ENCODE peak calls at places on chromosomes 4 and X, in ten cellular contexts. J is left cardiac atrium; R is erythroblast; F is activated CD4-positive, alpha-beta T cell treated with anti-CD3 and anti-CD28 coated beads for 24 hours; T is caudate nucleus; H is neuronal stem cell; P is ureter; Q is sciatic nerve; S is T-cell; A is uterus. M is an unnamed sample.

GRCh38 chr4:144649646-144650045 is 3.7 kb downstream of the HHIP start:
- DNase-seq in J (no peak), R (no peak), F (no peak), T (no peak), H (no peak), P (no peak), Q (no peak), S (no peak), A (no peak), M (no peak)

GRCh38 chrX:44507292-44507691 is 35.4 kb downstream of the FUNDC1 start:
- DNase-seq in J (no peak), R (no peak), F (no peak), T (no peak), H (no peak), P (no peak), Q (no peak), S (no peak), A (no peak), M (no peak)

GRCh38 chr4:44479731-44480130 is 31.1 kb upstream of the KCTD8 start:
- DNase-seq in J (no peak), R (no peak), F (no peak), T (no peak), H (no peak), P (no peak), Q (no peak), S (no peak), A (no peak), M (no peak)

GRCh38 chr4:16056681-16057400 is 27.0 kb downstream of the PROM1 start:
- DNase-seq in J (peak; percentile 31), R (no peak), F (no peak), T (peak; percentile 28), H (no peak), P (no peak), Q (no peak), S (no peak), A (no peak), M (peak; percentile 62)

GRCh38 chrX:1601051-1601767 is 9.8 kb downstream of the AKAP17A start:
- DNase-seq in J (no peak), R (no peak), F (no peak), T (no peak), H (no peak), P (no peak), Q (no peak), S (no peak), A (no peak), M (no peak)

GRCh38 chrX:1389181-1389992 is 2.5 kb downstream of the SLC25A6 start:
- DNase-seq in J (no peak), R (no peak), F (no peak), T (no peak), H (no peak), P (peak; percentile 42), Q (peak; percentile 57), S (no peak), A (no peak), M (no peak)

GRCh38 chr4:110527156-110527555 is 51.2 kb downstream of the ENPEP start:
- DNase-seq in J (no peak), R (no peak), F (no peak), T (no peak), H (no peak), P (no peak), Q (no peak), S (no peak), A (no peak), M (no peak)

GRCh38 chr4:93827272-93827947 is 1.1 kb upstream of the ATOH1 start:
- DNase-seq in J (no peak), R (peak; percentile 15), F (no peak), T (no peak), H (peak; percentile 38), P (no peak), Q (no peak), S (no peak), A (no peak), M (no peak)

GRCh38 chr4:123398803-123399637 is 2.4 kb downstream of the SPRY1 start:
- DNase-seq in J (peak; percentile 47), R (peak; percentile 49), F (peak; percentile 38), T (peak; percentile 35), H (peak; percentile 48), P (peak; percentile 73), Q (peak; percentile 75), S (peak; percentile 25), A (peak; percentile 44), M (peak; percentile 23)

GRCh38 chr4:105455182-105455581 is 18.7 kb downstream of the PPA2 start:
- DNase-seq in J (no peak), R (no peak), F (no peak), T (no peak), H (no peak), P (no peak), Q (no peak), S (no peak), A (no peak), M (no peak)

GRCh38 chr4:129623233-129623632 is 527.3 kb downstream of the C4orf33 start:
- DNase-seq in J (no peak), R (no peak), F (no peak), T (no peak), H (no peak), P (no peak), Q (no peak), S (no peak), A (no peak), M (no peak)

GRCh38 chr4:153785830-153786721 is 2.8 kb downstream of the SFRP2 start:
- DNase-seq in J (no peak), R (peak; percentile 25), F (no peak), T (no peak), H (no peak), P (no peak), Q (no peak), S (no peak), A (no peak), M (no peak)

GRCh38 chr4:112881842-112882241 is 167.6 kb upstream of the ANK2 start:
- DNase-seq in J (no peak), R (no peak), F (no peak), T (peak; percentile 25), H (no peak), P (no peak), Q (no peak), S (no peak), A (peak; percentile 30), M (no peak)

GRCh38 chr4:188992706-188993105 is 853.5 kb downstream of the TRIML1 start:
- DNase-seq in J (no peak), R (no peak), F (no peak), T (no peak), H (no peak), P (no peak), Q (no peak), S (no peak), A (no peak), M (no peak)

GRCh38 chr4:40515398-40516293 is 114.0 kb downstream of the RBM47 start:
- DNase-seq in J (peak; percentile 50), R (peak; percentile 83), F (no peak), T (no peak), H (no peak), P (no peak), Q (no peak), S (no peak), A (no peak), M (no peak)

GRCh38 chr4:73811841-73812240 is 24.6 kb upstream of the CXCL6 start:
- DNase-seq in J (no peak), R (no peak), F (no peak), T (no peak), H (no peak), P (no peak), Q (no peak), S (no peak), A (no peak), M (no peak)

GRCh38 chr4:66404149-66404548 is 733.9 kb upstream of the EPHA5 start:
- DNase-seq in J (no peak), R (no peak), F (no peak), T (no peak), H (no peak), P (no peak), Q (no peak), S (no peak), A (no peak), M (no peak)

GRCh38 chrX:69107747-69108410 is 57.4 kb downstream of the PJA1 start:
- DNase-seq in J (no peak), R (no peak), F (no peak), T (no peak), H (no peak), P (no peak), Q (no peak), S (no peak), A (no peak), M (no peak)

GRCh38 chrX:38929966-38930421 is 128.7 kb downstream of the MID1IP1 start:
- DNase-seq in J (no peak), R (peak; percentile 5), F (no peak), T (no peak), H (no peak), P (no peak), Q (no peak), S (no peak), A (no peak), M (no peak)

GRCh38 chrX:50629774-50630173 is 159.1 kb upstream of the DGKK start:
- DNase-seq in J (no peak), R (no peak), F (no peak), T (no peak), H (no peak), P (no peak), Q (no peak), S (no peak), A (no peak), M (no peak)

GRCh38 chrX:118226060-118226428 is 109.4 kb upstream of the KLHL13 start:
- DNase-seq in J (no peak), R (no peak), F (no peak), T (no peak), H (no peak), P (no peak), Q (no peak), S (no peak), A (no peak), M (peak; percentile 75)

GRCh38 chr4:101328063-101328602 is 19.2 kb downstream of the PPP3CA start:
- DNase-seq in J (no peak), R (no peak), F (no peak), T (no peak), H (no peak), P (no peak), Q (no peak), S (no peak), A (no peak), M (no peak)